ENCODE peak calls at places on chromosomes 1 and 21, in five cellular contexts. Y, F, D, L and X are unnamed samples.

GRCh38 chr1:18440385-18441226 is 40.1 kb upstream of the KLHDC7A start:
- DNase-seq in Y (no peak), F (no peak), D (no peak), L (no peak), X (no peak)

GRCh38 chr1:229022595-229023350 is 248.1 kb upstream of the RAB4A start:
- DNase-seq in Y (no peak), F (no peak), D (no peak), L (no peak), X (peak; percentile 40)

GRCh38 chr21:35678393-35678792 is 381.9 kb downstream of the SETD4 start:
- DNase-seq in Y (no peak), F (no peak), D (no peak), L (no peak), X (no peak)

GRCh38 chr1:87728169-87728568 is 399.5 kb downstream of the LMO4 start:
- DNase-seq in Y (no peak), F (no peak), D (no peak), L (no peak), X (no peak)

GRCh38 chr1:18397636-18398035 is 83.1 kb upstream of the KLHDC7A start:
- DNase-seq in Y (no peak), F (peak; percentile 12), D (no peak), L (no peak), X (no peak)

GRCh38 chr1:96364576-96364975 is 357.0 kb upstream of the PTBP2 start:
- DNase-seq in Y (no peak), F (no peak), D (no peak), L (no peak), X (no peak)

GRCh38 chr1:29804181-29804899 is 568.0 kb downstream of the PTPRU start:
- DNase-seq in Y (no peak), F (no peak), D (no peak), L (no peak), X (no peak)

GRCh38 chr1:170856455-170856854 is 78.9 kb upstream of the MROH9 start:
- DNase-seq in Y (no peak), F (no peak), D (no peak), L (no peak), X (no peak)

GRCh38 chr1:175319112-175319911 is 126.7 kb upstream of the KIAA0040 start:
- DNase-seq in Y (peak; percentile 60), F (peak; percentile 88), D (peak; percentile 30), L (peak; percentile 73), X (peak; percentile 73)

GRCh38 chr1:37403166-37403565 is 71.2 kb upstream of the ZC3H12A start:
- DNase-seq in Y (no peak), F (no peak), D (no peak), L (no peak), X (no peak)

GRCh38 chr1:154157520-154158306 is 2.8 kb upstream of the NUP210L start:
- DNase-seq in Y (peak; percentile 85), F (no peak), D (no peak), L (no peak), X (no peak)

GRCh38 chr21:38668501-38668900 is 137.2 kb upstream of the ETS2 start:
- DNase-seq in Y (no peak), F (no peak), D (no peak), L (no peak), X (no peak)

GRCh38 chr1:204826970-204827369 is 43.7 kb upstream of the NFASC start:
- DNase-seq in Y (no peak), F (peak; percentile 62), D (no peak), L (no peak), X (no peak)

GRCh38 chr1:110235839-110236682 is 25.9 kb downstream of the KCNC4 start:
- DNase-seq in Y (no peak), F (no peak), D (no peak), L (no peak), X (no peak)

GRCh38 chr1:111909010-111909409 is 80.5 kb downstream of the KCND3 start:
- DNase-seq in Y (no peak), F (no peak), D (no peak), L (no peak), X (no peak)

GRCh38 chr1:26946270-26946669 is 14.0 kb downstream of the KDF1 start:
- DNase-seq in Y (no peak), F (no peak), D (no peak), L (no peak), X (no peak)

GRCh38 chr1:169486281-169486904 is 649 bp upstream of the SLC19A2 start:
- DNase-seq in Y (no peak), F (no peak), D (no peak), L (no peak), X (no peak)

GRCh38 chr1:176559474-176560390 is 96.8 kb downstream of the PAPPA2 start:
- DNase-seq in Y (no peak), F (peak; percentile 90), D (no peak), L (no peak), X (no peak)

GRCh38 chr21:44815225-44815624 is 2.6 kb downstream of the SUMO3 start:
- DNase-seq in Y (no peak), F (no peak), D (no peak), L (no peak), X (no peak)

GRCh38 chr1:166026561-166026960 is 140.2 kb downstream of the FAM78B start:
- DNase-seq in Y (no peak), F (no peak), D (no peak), L (no peak), X (no peak)

GRCh38 chr1:205076245-205076761 is 8.0 kb downstream of the TMEM81 start:
- DNase-seq in Y (no peak), F (no peak), D (no peak), L (no peak), X (no peak)

GRCh38 chr1:94422115-94422820 is 4.1 kb downstream of the ABCD3 start:
- DNase-seq in Y (no peak), F (no peak), D (no peak), L (no peak), X (no peak)

GRCh38 chr1:116033322-116033721 is 57.0 kb downstream of the SLC22A15 start:
- DNase-seq in Y (no peak), F (no peak), D (no peak), L (no peak), X (no peak)

GRCh38 chr1:41501581-41501980 is 17.1 kb upstream of the EDN2 start:
- DNase-seq in Y (no peak), F (no peak), D (no peak), L (no peak), X (no peak)

GRCh38 chr1:243841507-243841906 is 8.5 kb downstream of the AKT3 start:
- DNase-seq in Y (no peak), F (no peak), D (no peak), L (no peak), X (no peak)

GRCh38 chr1:13619909-13620308 is 36.3 kb downstream of the PDPN start:
- DNase-seq in Y (no peak), F (no peak), D (peak; percentile 61), L (no peak), X (no peak)

GRCh38 chr1:222034790-222035189 is 292.9 kb upstream of the DUSP10 start:
- DNase-seq in Y (no peak), F (no peak), D (no peak), L (no peak), X (no peak)

GRCh38 chr1:57910331-57910730 is 486.5 kb upstream of the DAB1 start:
- DNase-seq in Y (no peak), F (no peak), D (no peak), L (no peak), X (no peak)
- H3K4me1 ChIP-seq in Y (no peaks in the 10 kb centered on the region), F (no peaks in the 10 kb centered on the region), D (no peaks in the 10 kb centered on the region), L (no peaks in the 10 kb centered on the region), X (no peaks in the 10 kb centered on the region)

GRCh38 chr1:163172596-163172995 is 30.1 kb downstream of the RGS5 start:
- DNase-seq in Y (no peak), F (no peak), D (no peak), L (no peak), X (no peak)

GRCh38 chr1:163171826-163172225 is 30.9 kb downstream of the RGS5 start:
- DNase-seq in Y (no peak), F (no peak), D (no peak), L (no peak), X (no peak)

GRCh38 chr1:163169553-163169952 is 33.2 kb downstream of the RGS5 start:
- DNase-seq in Y (no peak), F (no peak), D (no peak), L (no peak), X (no peak)

GRCh38 chr1:163170331-163170730 is 32.4 kb downstream of the RGS5 start:
- DNase-seq in Y (no peak), F (no peak), D (no peak), L (no peak), X (no peak)

DNA sequence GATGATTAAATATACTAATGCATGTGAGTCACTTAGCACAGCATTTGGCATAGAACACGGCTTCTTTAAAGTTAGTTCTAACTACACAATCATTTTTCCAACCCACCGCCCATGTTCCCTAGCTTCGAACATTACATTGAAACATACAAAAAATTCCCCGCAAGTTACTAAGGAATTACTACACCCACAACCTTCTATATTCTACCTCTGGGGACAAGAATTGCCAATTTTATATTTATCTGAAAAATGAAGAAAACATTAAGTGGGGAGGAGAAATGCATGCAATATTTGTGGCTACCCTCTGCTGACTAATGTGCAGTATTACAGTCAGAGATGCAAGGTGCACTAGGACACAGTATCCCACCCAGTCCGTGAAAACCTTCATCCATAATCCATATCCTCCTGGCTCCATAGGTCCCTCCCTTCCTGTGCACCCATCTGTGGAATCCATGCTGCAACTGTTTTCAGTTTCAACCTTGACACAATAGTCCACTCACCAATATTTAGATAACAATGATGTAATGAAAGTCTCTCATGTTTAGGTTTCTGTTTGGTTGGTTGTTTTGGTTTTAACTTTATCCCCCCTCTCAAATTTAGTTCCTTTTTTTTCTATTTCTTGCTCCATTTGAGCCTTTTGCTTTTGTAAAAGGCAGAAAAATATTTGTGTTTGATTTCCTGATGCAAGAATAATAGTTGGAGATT is 31.6 kb downstream of the RGS5 start:
- DNase-seq in Y (no peak), F (no peak), D (no peak), L (no peak), X (no peak)
- H3K4me1 ChIP-seq in Y (no peaks in the 10 kb centered on the region), F (no peaks in the 10 kb centered on the region), D (peaks cover 1% of the 10 kb centered on the region), L (peaks cover 40% of the 10 kb centered on the region), X (peaks cover 32% of the 10 kb centered on the region)

GRCh38 chr1:58406296-58407071 is 140.0 kb downstream of the OMA1 start:
- DNase-seq in Y (no peak), F (no peak), D (no peak), L (no peak), X (no peak)
- H3K4me1 ChIP-seq in Y (no peaks in the 10 kb centered on the region), F (no peaks in the 10 kb centered on the region), D (peaks cover 2% of the 10 kb centered on the region), L (no peaks in the 10 kb centered on the region), X (peaks cover 13% of the 10 kb centered on the region)

GRCh38 chr1:2272686-2273400 is 44.7 kb downstream of the SKI start:
- DNase-seq in Y (no peak), F (no peak), D (no peak), L (peak; percentile 39), X (no peak)

GRCh38 chr1:2274968-2275475 is 46.9 kb downstream of the SKI start:
- DNase-seq in Y (no peak), F (no peak), D (no peak), L (peak; percentile 50), X (no peak)

GRCh38 chr1:2271841-2272655 is 43.9 kb downstream of the SKI start:
- DNase-seq in Y (no peak), F (no peak), D (no peak), L (no peak), X (no peak)

GRCh38 chr1:2274231-2274967 is 46.3 kb downstream of the SKI start:
- DNase-seq in Y (no peak), F (no peak), D (no peak), L (peak; percentile 46), X (no peak)

GRCh38 chr1:2273401-2274090 is 45.4 kb downstream of the SKI start:
- DNase-seq in Y (no peak), F (no peak), D (no peak), L (peak; percentile 45), X (no peak)
- H3K4me1 ChIP-seq in Y (peaks cover 65% of the 10 kb centered on the region), F (peaks cover 51% of the 10 kb centered on the region), D (peaks cover 71% of the 10 kb centered on the region), L (peaks cover 95% of the 10 kb centered on the region), X (peaks cover 99% of the 10 kb centered on the region)